ENCODE peak calls at places on chromosomes 6 and 20, in seven cellular contexts. W is Peyer's patch, Y is A549, P is heart left ventricle, D is left ventricle myocardium inferior, A is H7, X is neuronal stem cell. L is an unnamed sample.

GRCh38 chr6:54595844-54596243 is 250.7 kb upstream of the FAM83B start:
- DNase-seq in W (no peak), Y (no peak), P (no peak), D (no peak), A (no peak), X (no peak), L (no peak)

GRCh38 chr6:47741807-47742206 is 40.0 kb upstream of the OPN5 start:
- DNase-seq in W (no peak), Y (peak), P (peak), D (no peak), A (no peak), X (no peak), L (no peak)

GRCh38 chr6:101531538-101531937 is 138.0 kb downstream of the GRIK2 start:
- DNase-seq in W (no peak), Y (no peak), P (no peak), D (no peak), A (no peak), X (no peak), L (no peak)

GRCh38 chr20:19605759-19606158 is 152.3 kb upstream of the RIN2 start:
- DNase-seq in W (no peak), Y (no peak), P (no peak), D (no peak), A (no peak), X (no peak), L (no peak)

GRCh38 chr6:20202070-20202658 is 10.1 kb downstream of the MBOAT1 start:
- DNase-seq in W (no peak), Y (peak), P (no peak), D (no peak), A (no peak), X (no peak), L (peak)

GRCh38 chr20:57811373-57812020 is 101.7 kb upstream of the PMEPA1 start:
- DNase-seq in W (no peak), Y (no peak), P (no peak), D (no peak), A (peak), X (peak), L (no peak)

GRCh38 chr6:157670466-157671186 is 152.4 kb upstream of the SNX9 start:
- DNase-seq in W (no peak), Y (no peak), P (no peak), D (peak), A (no peak), X (no peak), L (no peak)

GRCh38 chr6:170221052-170221752 is 69.7 kb downstream of the DLL1 start:
- DNase-seq in W (peak), Y (peak), P (no peak), D (no peak), A (peak), X (no peak), L (no peak)

GRCh38 chr6:37257320-37257633 is 295 bp upstream of the TBC1D22B start:
- DNase-seq in W (no peak), Y (no peak), P (no peak), D (no peak), A (no peak), X (no peak), L (no peak)

GRCh38 chr6:37257634-37258404 is at the start of the genes TBC1D22B and TMEM217:
- DNase-seq in W (peak), Y (peak), P (peak), D (peak), A (peak), X (peak), L (peak)

GRCh38 chr6:37258405-37258704 is 411 bp upstream of the TMEM217 start:
- DNase-seq in W (no peak), Y (no peak), P (no peak), D (no peak), A (no peak), X (no peak), L (no peak)

GRCh38 chr6:37259191-37259590 is 1.2 kb upstream of the TMEM217 start:
- DNase-seq in W (no peak), Y (no peak), P (no peak), D (no peak), A (no peak), X (no peak), L (no peak)

GRCh38 chr6:37258716-37259115 is 772 bp upstream of the TMEM217 start:
- DNase-seq in W (no peak), Y (no peak), P (no peak), D (no peak), A (no peak), X (no peak), L (no peak)
- H3K4me3 ChIP-seq in W (peak), Y (peak), P (peak), D (peak), A (peak), X (peak), L (peak)

DNA sequence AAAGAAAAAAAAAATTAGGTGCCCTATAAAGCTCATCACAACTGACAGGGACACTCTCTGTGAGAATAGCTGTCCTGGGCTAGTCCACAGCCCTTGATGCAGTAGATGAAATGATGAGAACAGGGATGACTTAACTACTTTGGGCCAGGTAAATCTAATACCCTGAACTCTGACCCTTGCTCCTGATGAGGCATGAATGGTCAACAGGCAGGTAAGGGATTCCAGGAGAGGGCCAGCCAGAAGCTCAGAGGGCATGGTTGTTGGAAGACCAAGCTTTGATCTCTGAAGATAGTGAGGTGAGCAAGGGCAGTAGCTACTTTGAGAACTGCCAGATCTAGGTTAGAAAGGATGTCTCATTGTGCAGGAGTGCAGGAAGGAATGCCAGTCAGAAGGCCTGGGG is 15.6 kb downstream of the NSFL1C start:
- DNase-seq in W (no peak), Y (no peak), P (no peak), D (no peak), A (no peak), X (no peak), L (no peak)
- H3K4me3 ChIP-seq in W (no peak), Y (no peak), P (no peak), D (no peak), A (no peak), X (no peak), L (no peak)

DNA sequence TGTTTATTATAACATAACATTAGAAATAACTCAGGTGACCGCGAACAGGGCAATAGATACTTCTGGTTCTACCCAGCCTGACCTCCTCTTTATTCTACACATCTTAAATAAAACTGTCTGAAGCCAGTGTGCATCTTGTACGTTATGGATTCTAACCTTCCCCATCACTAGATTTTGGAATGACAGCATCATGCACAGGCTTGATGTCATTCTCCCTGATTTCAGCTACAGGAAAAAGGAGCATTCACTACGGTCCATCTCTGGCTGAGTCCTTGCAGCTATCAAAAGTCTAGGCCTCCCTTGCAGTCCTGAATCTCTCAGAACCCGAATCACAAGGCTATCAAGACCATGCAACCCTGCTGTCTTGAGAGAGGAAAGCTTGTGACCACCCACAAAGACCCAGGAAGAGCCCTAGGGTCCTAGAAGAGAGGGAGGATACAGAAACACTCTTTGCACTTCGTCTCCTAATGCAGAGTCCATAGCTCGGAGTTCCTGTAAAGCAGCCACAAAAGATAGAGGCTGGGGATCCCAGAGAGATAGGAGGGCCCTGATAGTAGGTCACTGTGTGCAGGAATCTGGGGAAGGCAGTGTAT is 845 bp downstream of the HLA-DPA1 start:
- DNase-seq in W (no peak), Y (no peak), P (no peak), D (no peak), A (no peak), X (no peak), L (no peak)
- H3K4me3 ChIP-seq in W (peak), Y (no peak), P (peak), D (peak), A (no peak), X (no peak), L (no peak)

GRCh38 chr6:18550119-18550518 is 163.0 kb downstream of the RNF144B start:
- DNase-seq in W (no peak), Y (no peak), P (no peak), D (no peak), A (no peak), X (no peak), L (no peak)
- H3K4me3 ChIP-seq in W (no peak), Y (no peak), P (no peak), D (no peak), A (no peak), X (no peak), L (no peak)

DNA sequence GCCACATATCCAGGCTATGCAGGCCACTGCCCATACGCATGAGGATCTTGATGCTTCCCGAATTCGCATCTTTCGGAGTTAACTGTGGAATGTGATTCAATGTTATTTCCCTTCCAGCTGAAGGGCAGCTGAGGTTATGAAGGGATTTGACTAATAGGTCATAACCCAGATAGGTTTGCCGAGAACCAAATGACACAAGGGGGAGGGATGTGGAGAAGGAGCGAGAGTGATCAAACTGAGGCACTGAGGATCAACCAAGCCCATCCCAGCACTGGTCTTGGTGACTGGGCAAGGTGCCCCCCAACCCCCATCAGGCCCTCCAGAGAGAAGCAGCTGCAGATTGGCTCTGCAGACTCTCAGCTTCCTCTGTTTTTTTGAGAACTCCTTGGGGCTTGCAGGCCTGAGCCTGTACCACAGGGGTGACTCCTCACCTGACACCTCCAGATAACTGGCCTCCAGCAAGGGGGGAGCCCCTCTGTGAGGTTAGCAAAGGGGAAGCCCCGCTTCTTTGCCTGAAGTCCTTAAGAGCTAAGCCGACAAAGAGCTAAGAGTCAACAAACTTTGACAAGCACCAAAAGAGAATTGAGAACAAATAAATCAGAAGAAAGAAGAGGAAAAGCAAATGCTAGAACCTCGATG is 185.9 kb downstream of the PDE7B start:
- DNase-seq in W (peak), Y (no peak), P (no peak), D (peak), A (no peak), X (no peak), L (no peak)
- H3K4me3 ChIP-seq in W (peak), Y (no peak), P (peak), D (peak), A (no peak), X (no peak), L (no peak)

GRCh38 chr20:56503911-56504310 is 20.6 kb upstream of the FAM209A start:
- DNase-seq in W (no peak), Y (no peak), P (no peak), D (no peak), A (peak), X (no peak), L (no peak)
- H3K4me3 ChIP-seq in W (no peak), Y (no peak), P (no peak), D (no peak), A (no peak), X (no peak), L (no peak)

L was measured in Jurkat, Clone E6-1.